ENCODE peak calls at places on chromosomes 5 and 9, in eight cellular contexts. One of them, this sample, is unnamed.

GRCh38 chr5:137350791-137351190 is 148.3 kb downstream of the SPOCK1 start:
- DNase-seq in activated T-helper 2 cell treated with anti-CD3 and anti-CD28 coated beads, Interferon-gamma antibody, Interleukin-2, Interleukin-4, amounts not matched to agents 10 μg/mL and 5 μg/mL and 100 μg/mL, durations not matched to agents 14 hours and 24 hours and 36 hours: no peak
- DNase-seq in NCI-H524: no peak
- DNase-seq in left ventricle myocardium inferior: no peak
- DNase-seq in HuH-7: no peak
- DNase-seq in A549: no peak
- DNase-seq in progenitor cell of endocrine pancreas: no peak
- DNase-seq in GM13976: no peak
- DNase-seq in this sample: no peak

GRCh38 chr5:119402081-119402480 is 46.3 kb downstream of the TNFAIP8 start:
- DNase-seq in activated T-helper 2 cell treated with anti-CD3 and anti-CD28 coated beads, Interferon-gamma antibody, Interleukin-2, Interleukin-4, amounts not matched to agents 10 μg/mL and 5 μg/mL and 100 μg/mL, durations not matched to agents 14 hours and 24 hours and 36 hours: no peak
- DNase-seq in NCI-H524: no peak
- DNase-seq in left ventricle myocardium inferior: no peak
- DNase-seq in HuH-7: no peak
- DNase-seq in A549: no peak
- DNase-seq in progenitor cell of endocrine pancreas: no peak
- DNase-seq in GM13976: no peak
- DNase-seq in this sample: no peak

GRCh38 chr5:24644757-24645156 is at the start of gene CDH10:
- DNase-seq in activated T-helper 2 cell treated with anti-CD3 and anti-CD28 coated beads, Interferon-gamma antibody, Interleukin-2, Interleukin-4, amounts not matched to agents 10 μg/mL and 5 μg/mL and 100 μg/mL, durations not matched to agents 14 hours and 24 hours and 36 hours: no peak
- DNase-seq in NCI-H524: peak; percentile 95
- DNase-seq in left ventricle myocardium inferior: no peak
- DNase-seq in HuH-7: peak; percentile 1
- DNase-seq in A549: peak; percentile 29
- DNase-seq in progenitor cell of endocrine pancreas: peak; percentile 32
- DNase-seq in GM13976: no peak
- DNase-seq in this sample: no peak

GRCh38 chr9:1013018-1013417 is 36.6 kb downstream of the DMRT3 start:
- DNase-seq in activated T-helper 2 cell treated with anti-CD3 and anti-CD28 coated beads, Interferon-gamma antibody, Interleukin-2, Interleukin-4, amounts not matched to agents 10 μg/mL and 5 μg/mL and 100 μg/mL, durations not matched to agents 14 hours and 24 hours and 36 hours: no peak
- DNase-seq in NCI-H524: no peak
- DNase-seq in left ventricle myocardium inferior: no peak
- DNase-seq in HuH-7: no peak
- DNase-seq in A549: no peak
- DNase-seq in progenitor cell of endocrine pancreas: no peak
- DNase-seq in GM13976: no peak
- DNase-seq in this sample: no peak

GRCh38 chr9:128412120-128412790 is 8.4 kb upstream of the CERCAM start:
- DNase-seq in activated T-helper 2 cell treated with anti-CD3 and anti-CD28 coated beads, Interferon-gamma antibody, Interleukin-2, Interleukin-4, amounts not matched to agents 10 μg/mL and 5 μg/mL and 100 μg/mL, durations not matched to agents 14 hours and 24 hours and 36 hours: peak; percentile 25
- DNase-seq in NCI-H524: peak; percentile 95
- DNase-seq in left ventricle myocardium inferior: peak; percentile 31
- DNase-seq in HuH-7: peak; percentile 89
- DNase-seq in A549: peak; percentile 52
- DNase-seq in progenitor cell of endocrine pancreas: peak; percentile 67
- DNase-seq in GM13976: peak; percentile 63
- DNase-seq in this sample: peak; percentile 22

GRCh38 chr5:180950291-180950949 is 38.2 kb upstream of the BTNL3 start:
- DNase-seq in activated T-helper 2 cell treated with anti-CD3 and anti-CD28 coated beads, Interferon-gamma antibody, Interleukin-2, Interleukin-4, amounts not matched to agents 10 μg/mL and 5 μg/mL and 100 μg/mL, durations not matched to agents 14 hours and 24 hours and 36 hours: no peak
- DNase-seq in NCI-H524: no peak
- DNase-seq in left ventricle myocardium inferior: no peak
- DNase-seq in HuH-7: no peak
- DNase-seq in A549: peak; percentile 6
- DNase-seq in progenitor cell of endocrine pancreas: no peak
- DNase-seq in GM13976: no peak
- DNase-seq in this sample: no peak

GRCh38 chr9:37302277-37302676 is 120.2 kb upstream of the GRHPR start:
- DNase-seq in activated T-helper 2 cell treated with anti-CD3 and anti-CD28 coated beads, Interferon-gamma antibody, Interleukin-2, Interleukin-4, amounts not matched to agents 10 μg/mL and 5 μg/mL and 100 μg/mL, durations not matched to agents 14 hours and 24 hours and 36 hours: peak; percentile 44
- DNase-seq in NCI-H524: peak; percentile 76
- DNase-seq in left ventricle myocardium inferior: no peak
- DNase-seq in HuH-7: no peak
- DNase-seq in A549: no peak
- DNase-seq in progenitor cell of endocrine pancreas: no peak
- DNase-seq in GM13976: peak; percentile 62
- DNase-seq in this sample: peak; percentile 34

GRCh38 chr9:110278080-110278707 is 21.9 kb upstream of the TXN start:
- DNase-seq in activated T-helper 2 cell treated with anti-CD3 and anti-CD28 coated beads, Interferon-gamma antibody, Interleukin-2, Interleukin-4, amounts not matched to agents 10 μg/mL and 5 μg/mL and 100 μg/mL, durations not matched to agents 14 hours and 24 hours and 36 hours: no peak
- DNase-seq in NCI-H524: no peak
- DNase-seq in left ventricle myocardium inferior: no peak
- DNase-seq in HuH-7: no peak
- DNase-seq in A549: no peak
- DNase-seq in progenitor cell of endocrine pancreas: no peak
- DNase-seq in GM13976: no peak
- DNase-seq in this sample: no peak

GRCh38 chr9:105066265-105066865 is 138.4 kb upstream of the ABCA1 start:
- DNase-seq in activated T-helper 2 cell treated with anti-CD3 and anti-CD28 coated beads, Interferon-gamma antibody, Interleukin-2, Interleukin-4, amounts not matched to agents 10 μg/mL and 5 μg/mL and 100 μg/mL, durations not matched to agents 14 hours and 24 hours and 36 hours: no peak
- DNase-seq in NCI-H524: no peak
- DNase-seq in left ventricle myocardium inferior: no peak
- DNase-seq in HuH-7: no peak
- DNase-seq in A549: no peak
- DNase-seq in progenitor cell of endocrine pancreas: no peak
- DNase-seq in GM13976: no peak
- DNase-seq in this sample: no peak

GRCh38 chr5:96141749-96142148 is 180.1 kb upstream of the ELL2 start:
- DNase-seq in activated T-helper 2 cell treated with anti-CD3 and anti-CD28 coated beads, Interferon-gamma antibody, Interleukin-2, Interleukin-4, amounts not matched to agents 10 μg/mL and 5 μg/mL and 100 μg/mL, durations not matched to agents 14 hours and 24 hours and 36 hours: no peak
- DNase-seq in NCI-H524: no peak
- DNase-seq in left ventricle myocardium inferior: no peak
- DNase-seq in HuH-7: no peak
- DNase-seq in A549: no peak
- DNase-seq in progenitor cell of endocrine pancreas: no peak
- DNase-seq in GM13976: no peak
- DNase-seq in this sample: no peak

GRCh38 chr5:16508730-16509531 is 43.3 kb upstream of the ZNF622 start:
- DNase-seq in activated T-helper 2 cell treated with anti-CD3 and anti-CD28 coated beads, Interferon-gamma antibody, Interleukin-2, Interleukin-4, amounts not matched to agents 10 μg/mL and 5 μg/mL and 100 μg/mL, durations not matched to agents 14 hours and 24 hours and 36 hours: no peak
- DNase-seq in NCI-H524: no peak
- DNase-seq in left ventricle myocardium inferior: peak; percentile 78
- DNase-seq in HuH-7: no peak
- DNase-seq in A549: peak; percentile 12
- DNase-seq in progenitor cell of endocrine pancreas: no peak
- DNase-seq in GM13976: no peak
- DNase-seq in this sample: no peak

GRCh38 chr9:121738969-121739368 is 87.5 kb downstream of the DAB2IP start:
- DNase-seq in activated T-helper 2 cell treated with anti-CD3 and anti-CD28 coated beads, Interferon-gamma antibody, Interleukin-2, Interleukin-4, amounts not matched to agents 10 μg/mL and 5 μg/mL and 100 μg/mL, durations not matched to agents 14 hours and 24 hours and 36 hours: no peak
- DNase-seq in NCI-H524: no peak
- DNase-seq in left ventricle myocardium inferior: no peak
- DNase-seq in HuH-7: no peak
- DNase-seq in A549: no peak
- DNase-seq in progenitor cell of endocrine pancreas: no peak
- DNase-seq in GM13976: no peak
- DNase-seq in this sample: no peak

GRCh38 chr5:140357731-140358093 is 2.3 kb upstream of the SLC4A9 start:
- DNase-seq in activated T-helper 2 cell treated with anti-CD3 and anti-CD28 coated beads, Interferon-gamma antibody, Interleukin-2, Interleukin-4, amounts not matched to agents 10 μg/mL and 5 μg/mL and 100 μg/mL, durations not matched to agents 14 hours and 24 hours and 36 hours: peak; percentile 74
- DNase-seq in NCI-H524: peak; percentile 83
- DNase-seq in left ventricle myocardium inferior: peak; percentile 81
- DNase-seq in HuH-7: peak; percentile 81
- DNase-seq in A549: peak; percentile 89
- DNase-seq in progenitor cell of endocrine pancreas: peak; percentile 64
- DNase-seq in GM13976: peak; percentile 91
- DNase-seq in this sample: peak; percentile 71

GRCh38 chr9:6877671-6878161 is 119.9 kb downstream of the KDM4C start:
- DNase-seq in activated T-helper 2 cell treated with anti-CD3 and anti-CD28 coated beads, Interferon-gamma antibody, Interleukin-2, Interleukin-4, amounts not matched to agents 10 μg/mL and 5 μg/mL and 100 μg/mL, durations not matched to agents 14 hours and 24 hours and 36 hours: no peak
- DNase-seq in NCI-H524: no peak
- DNase-seq in left ventricle myocardium inferior: no peak
- DNase-seq in HuH-7: no peak
- DNase-seq in A549: peak; percentile 57
- DNase-seq in progenitor cell of endocrine pancreas: no peak
- DNase-seq in GM13976: no peak
- DNase-seq in this sample: no peak

GRCh38 chr9:113807173-113808061 is 68.7 kb upstream of the ZNF618 start:
- DNase-seq in activated T-helper 2 cell treated with anti-CD3 and anti-CD28 coated beads, Interferon-gamma antibody, Interleukin-2, Interleukin-4, amounts not matched to agents 10 μg/mL and 5 μg/mL and 100 μg/mL, durations not matched to agents 14 hours and 24 hours and 36 hours: no peak
- DNase-seq in NCI-H524: peak; percentile 72
- DNase-seq in left ventricle myocardium inferior: peak; percentile 22
- DNase-seq in HuH-7: peak; percentile 71
- DNase-seq in A549: peak; percentile 62
- DNase-seq in progenitor cell of endocrine pancreas: peak; percentile 23
- DNase-seq in GM13976: peak; percentile 67
- DNase-seq in this sample: no peak

GRCh38 chr5:40585537-40586267 is 94.0 kb upstream of the PTGER4 start:
- DNase-seq in activated T-helper 2 cell treated with anti-CD3 and anti-CD28 coated beads, Interferon-gamma antibody, Interleukin-2, Interleukin-4, amounts not matched to agents 10 μg/mL and 5 μg/mL and 100 μg/mL, durations not matched to agents 14 hours and 24 hours and 36 hours: no peak
- DNase-seq in NCI-H524: no peak
- DNase-seq in left ventricle myocardium inferior: no peak
- DNase-seq in HuH-7: no peak
- DNase-seq in A549: no peak
- DNase-seq in progenitor cell of endocrine pancreas: no peak
- DNase-seq in GM13976: no peak
- DNase-seq in this sample: no peak

GRCh38 chr9:127154390-127155191 is 32.2 kb upstream of the ANGPTL2 start:
- DNase-seq in activated T-helper 2 cell treated with anti-CD3 and anti-CD28 coated beads, Interferon-gamma antibody, Interleukin-2, Interleukin-4, amounts not matched to agents 10 μg/mL and 5 μg/mL and 100 μg/mL, durations not matched to agents 14 hours and 24 hours and 36 hours: no peak
- DNase-seq in NCI-H524: no peak
- DNase-seq in left ventricle myocardium inferior: peak; percentile 80
- DNase-seq in HuH-7: no peak
- DNase-seq in A549: no peak
- DNase-seq in progenitor cell of endocrine pancreas: no peak
- DNase-seq in GM13976: peak; percentile 64
- DNase-seq in this sample: no peak

GRCh38 chr9:134629061-134629585 is 12.5 kb upstream of the COL5A1 start:
- DNase-seq in activated T-helper 2 cell treated with anti-CD3 and anti-CD28 coated beads, Interferon-gamma antibody, Interleukin-2, Interleukin-4, amounts not matched to agents 10 μg/mL and 5 μg/mL and 100 μg/mL, durations not matched to agents 14 hours and 24 hours and 36 hours: no peak
- DNase-seq in NCI-H524: no peak
- DNase-seq in left ventricle myocardium inferior: no peak
- DNase-seq in HuH-7: no peak
- DNase-seq in A549: no peak
- DNase-seq in progenitor cell of endocrine pancreas: no peak
- DNase-seq in GM13976: no peak
- DNase-seq in this sample: no peak

GRCh38 chr9:127569819-127570401 is 42.2 kb upstream of the STXBP1 start:
- DNase-seq in activated T-helper 2 cell treated with anti-CD3 and anti-CD28 coated beads, Interferon-gamma antibody, Interleukin-2, Interleukin-4, amounts not matched to agents 10 μg/mL and 5 μg/mL and 100 μg/mL, durations not matched to agents 14 hours and 24 hours and 36 hours: peak; percentile 52
- DNase-seq in NCI-H524: peak; percentile 46
- DNase-seq in left ventricle myocardium inferior: no peak
- DNase-seq in HuH-7: no peak
- DNase-seq in A549: peak; percentile 69
- DNase-seq in progenitor cell of endocrine pancreas: no peak
- DNase-seq in GM13976: no peak
- DNase-seq in this sample: peak; percentile 27

GRCh38 chr5:69484891-69485290 is 7.7 kb upstream of the OCLN start:
- DNase-seq in activated T-helper 2 cell treated with anti-CD3 and anti-CD28 coated beads, Interferon-gamma antibody, Interleukin-2, Interleukin-4, amounts not matched to agents 10 μg/mL and 5 μg/mL and 100 μg/mL, durations not matched to agents 14 hours and 24 hours and 36 hours: no peak
- DNase-seq in NCI-H524: no peak
- DNase-seq in left ventricle myocardium inferior: no peak
- DNase-seq in HuH-7: no peak
- DNase-seq in A549: no peak
- DNase-seq in progenitor cell of endocrine pancreas: no peak
- DNase-seq in GM13976: no peak
- DNase-seq in this sample: no peak

GRCh38 chr9:128505414-128505765 is 871 bp downstream of the GLE1 start:
- DNase-seq in activated T-helper 2 cell treated with anti-CD3 and anti-CD28 coated beads, Interferon-gamma antibody, Interleukin-2, Interleukin-4, amounts not matched to agents 10 μg/mL and 5 μg/mL and 100 μg/mL, durations not matched to agents 14 hours and 24 hours and 36 hours: no peak
- DNase-seq in NCI-H524: peak; percentile 14
- DNase-seq in left ventricle myocardium inferior: no peak
- DNase-seq in HuH-7: no peak
- DNase-seq in A549: no peak
- DNase-seq in progenitor cell of endocrine pancreas: no peak
- DNase-seq in GM13976: no peak
- DNase-seq in this sample: no peak

GRCh38 chr5:65674749-65675148 is 47.2 kb downstream of the SGTB start:
- DNase-seq in activated T-helper 2 cell treated with anti-CD3 and anti-CD28 coated beads, Interferon-gamma antibody, Interleukin-2, Interleukin-4, amounts not matched to agents 10 μg/mL and 5 μg/mL and 100 μg/mL, durations not matched to agents 14 hours and 24 hours and 36 hours: no peak
- DNase-seq in NCI-H524: no peak
- DNase-seq in left ventricle myocardium inferior: no peak
- DNase-seq in HuH-7: no peak
- DNase-seq in A549: no peak
- DNase-seq in progenitor cell of endocrine pancreas: no peak
- DNase-seq in GM13976: no peak
- DNase-seq in this sample: no peak

GRCh38 chr5:75450069-75450468 is 61.4 kb downstream of the CERT1 start:
- DNase-seq in activated T-helper 2 cell treated with anti-CD3 and anti-CD28 coated beads, Interferon-gamma antibody, Interleukin-2, Interleukin-4, amounts not matched to agents 10 μg/mL and 5 μg/mL and 100 μg/mL, durations not matched to agents 14 hours and 24 hours and 36 hours: no peak
- DNase-seq in NCI-H524: no peak
- DNase-seq in left ventricle myocardium inferior: no peak
- DNase-seq in HuH-7: no peak
- DNase-seq in A549: no peak
- DNase-seq in progenitor cell of endocrine pancreas: no peak
- DNase-seq in GM13976: no peak
- DNase-seq in this sample: no peak

GRCh38 chr5:103397996-103398581 is 139.5 kb downstream of the MACIR start:
- DNase-seq in activated T-helper 2 cell treated with anti-CD3 and anti-CD28 coated beads, Interferon-gamma antibody, Interleukin-2, Interleukin-4, amounts not matched to agents 10 μg/mL and 5 μg/mL and 100 μg/mL, durations not matched to agents 14 hours and 24 hours and 36 hours: no peak
- DNase-seq in NCI-H524: no peak
- DNase-seq in left ventricle myocardium inferior: no peak
- DNase-seq in HuH-7: no peak
- DNase-seq in A549: no peak
- DNase-seq in progenitor cell of endocrine pancreas: no peak
- DNase-seq in GM13976: no peak
- DNase-seq in this sample: no peak

GRCh38 chr9:88532320-88532719 is 2.7 kb upstream of the NXNL2 start:
- DNase-seq in activated T-helper 2 cell treated with anti-CD3 and anti-CD28 coated beads, Interferon-gamma antibody, Interleukin-2, Interleukin-4, amounts not matched to agents 10 μg/mL and 5 μg/mL and 100 μg/mL, durations not matched to agents 14 hours and 24 hours and 36 hours: no peak
- DNase-seq in NCI-H524: peak; percentile 29
- DNase-seq in left ventricle myocardium inferior: peak; percentile 26
- DNase-seq in HuH-7: peak; percentile 42
- DNase-seq in A549: peak; percentile 78
- DNase-seq in progenitor cell of endocrine pancreas: peak; percentile 15
- DNase-seq in GM13976: no peak
- DNase-seq in this sample: no peak

GRCh38 chr5:177064500-177065277 is 22.0 kb upstream of the FGFR4 start:
- DNase-seq in activated T-helper 2 cell treated with anti-CD3 and anti-CD28 coated beads, Interferon-gamma antibody, Interleukin-2, Interleukin-4, amounts not matched to agents 10 μg/mL and 5 μg/mL and 100 μg/mL, durations not matched to agents 14 hours and 24 hours and 36 hours: no peak
- DNase-seq in NCI-H524: no peak
- DNase-seq in left ventricle myocardium inferior: no peak
- DNase-seq in HuH-7: no peak
- DNase-seq in A549: no peak
- DNase-seq in progenitor cell of endocrine pancreas: no peak
- DNase-seq in GM13976: no peak
- DNase-seq in this sample: no peak

GRCh38 chr5:102554728-102555127 is 55.9 kb upstream of the SLCO6A1 start:
- DNase-seq in activated T-helper 2 cell treated with anti-CD3 and anti-CD28 coated beads, Interferon-gamma antibody, Interleukin-2, Interleukin-4, amounts not matched to agents 10 μg/mL and 5 μg/mL and 100 μg/mL, durations not matched to agents 14 hours and 24 hours and 36 hours: no peak
- DNase-seq in NCI-H524: peak; percentile 54
- DNase-seq in left ventricle myocardium inferior: no peak
- DNase-seq in HuH-7: peak; percentile 1
- DNase-seq in A549: no peak
- DNase-seq in progenitor cell of endocrine pancreas: no peak
- DNase-seq in GM13976: no peak
- DNase-seq in this sample: no peak

GRCh38 chr5:122845253-122846050 is at the start of gene SNX24:
- DNase-seq in activated T-helper 2 cell treated with anti-CD3 and anti-CD28 coated beads, Interferon-gamma antibody, Interleukin-2, Interleukin-4, amounts not matched to agents 10 μg/mL and 5 μg/mL and 100 μg/mL, durations not matched to agents 14 hours and 24 hours and 36 hours: peak; percentile 64
- DNase-seq in NCI-H524: peak; percentile 58
- DNase-seq in left ventricle myocardium inferior: peak; percentile 85
- DNase-seq in HuH-7: peak; percentile 71
- DNase-seq in A549: peak; percentile 81
- DNase-seq in progenitor cell of endocrine pancreas: peak; percentile 66
- DNase-seq in GM13976: peak; percentile 86
- DNase-seq in this sample: peak; percentile 61

GRCh38 chr9:116032683-116033440 is 120.7 kb upstream of the PAPPA start:
- DNase-seq in activated T-helper 2 cell treated with anti-CD3 and anti-CD28 coated beads, Interferon-gamma antibody, Interleukin-2, Interleukin-4, amounts not matched to agents 10 μg/mL and 5 μg/mL and 100 μg/mL, durations not matched to agents 14 hours and 24 hours and 36 hours: no peak
- DNase-seq in NCI-H524: no peak
- DNase-seq in left ventricle myocardium inferior: no peak
- DNase-seq in HuH-7: no peak
- DNase-seq in A549: no peak
- DNase-seq in progenitor cell of endocrine pancreas: no peak
- DNase-seq in GM13976: no peak
- DNase-seq in this sample: no peak

GRCh38 chr9:22041792-22042191 is 32.7 kb upstream of the CDKN2B start:
- DNase-seq in activated T-helper 2 cell treated with anti-CD3 and anti-CD28 coated beads, Interferon-gamma antibody, Interleukin-2, Interleukin-4, amounts not matched to agents 10 μg/mL and 5 μg/mL and 100 μg/mL, durations not matched to agents 14 hours and 24 hours and 36 hours: no peak
- DNase-seq in NCI-H524: no peak
- DNase-seq in left ventricle myocardium inferior: no peak
- DNase-seq in HuH-7: no peak
- DNase-seq in A549: no peak
- DNase-seq in progenitor cell of endocrine pancreas: no peak
- DNase-seq in GM13976: no peak
- DNase-seq in this sample: no peak

GRCh38 chr5:142743677-142744441 is 26.3 kb upstream of the ARHGAP26 start:
- DNase-seq in activated T-helper 2 cell treated with anti-CD3 and anti-CD28 coated beads, Interferon-gamma antibody, Interleukin-2, Interleukin-4, amounts not matched to agents 10 μg/mL and 5 μg/mL and 100 μg/mL, durations not matched to agents 14 hours and 24 hours and 36 hours: no peak
- DNase-seq in NCI-H524: no peak
- DNase-seq in left ventricle myocardium inferior: no peak
- DNase-seq in HuH-7: no peak
- DNase-seq in A549: no peak
- DNase-seq in progenitor cell of endocrine pancreas: no peak
- DNase-seq in GM13976: no peak
- DNase-seq in this sample: no peak

GRCh38 chr9:93094294-93095204 is 1.5 kb upstream of the CARD19 start:
- DNase-seq in activated T-helper 2 cell treated with anti-CD3 and anti-CD28 coated beads, Interferon-gamma antibody, Interleukin-2, Interleukin-4, amounts not matched to agents 10 μg/mL and 5 μg/mL and 100 μg/mL, durations not matched to agents 14 hours and 24 hours and 36 hours: no peak
- DNase-seq in NCI-H524: peak; percentile 44
- DNase-seq in left ventricle myocardium inferior: peak; percentile 59
- DNase-seq in HuH-7: no peak
- DNase-seq in A549: no peak
- DNase-seq in progenitor cell of endocrine pancreas: no peak
- DNase-seq in GM13976: no peak
- DNase-seq in this sample: no peak